ENCODE peak calls at places on chromosomes 7 and 10, in eight cellular contexts. S is SIG-M5; O is left colon; L is stimulated activated naive CD8-positive, alpha-beta T cell treated with anti-CD3 and anti-CD28 coated beads, Interleukin-15, amount 100 ng/mL, for 72 hours; P is prostate gland; N is astrocyte of the hippocampus; Q is activated T-helper 1 cell treated with anti-CD3 and anti-CD28 coated beads, Interleukin-12 subunit alpha, Interleukin-12 subunit beta, Interleukin-2, Interleukin-4 antibody, amounts not matched to agents 30 ng/mL and 10 ng/mL and 1 ng/mL, durations not matched to agents 14 hours and 24 hours and 36 hours; A is dermis microvascular lymphatic vessel endothelial cell. M is an unnamed sample.

GRCh38 chr10:80156216-80156615 is 23.7 kb downstream of the PLAC9 start:
- DNase-seq in S (no peak), O (no peak), L (no peak), P (no peak), N (no peak), Q (no peak), A (no peak), M (no peak)

GRCh38 chr7:148456351-148456750 is 134.2 kb upstream of the C7orf33 start:
- DNase-seq in S (no peak), O (no peak), L (no peak), P (no peak), N (no peak), Q (no peak), A (no peak), M (no peak)

GRCh38 chr10:23417254-23417653 is 21.6 kb upstream of the OTUD1 start:
- DNase-seq in S (no peak), O (no peak), L (no peak), P (no peak), N (no peak), Q (no peak), A (no peak), M (no peak)

GRCh38 chr10:2130906-2131305 is 393.6 kb upstream of the ADARB2 start:
- DNase-seq in S (no peak), O (no peak), L (no peak), P (no peak), N (no peak), Q (no peak), A (no peak), M (no peak)

GRCh38 chr7:37592366-37592765 is 91.2 kb upstream of the GPR141 start:
- DNase-seq in S (no peak), O (no peak), L (no peak), P (no peak), N (no peak), Q (no peak), A (no peak), M (no peak)

GRCh38 chr10:86651631-86652331 is 2.6 kb upstream of the OPN4 start:
- DNase-seq in S (no peak), O (no peak), L (no peak), P (no peak), N (no peak), Q (no peak), A (no peak), M (peak)

GRCh38 chr10:48287417-48288391 is 13.2 kb upstream of the FRMPD2 start:
- DNase-seq in S (no peak), O (peak), L (no peak), P (peak), N (peak), Q (no peak), A (no peak), M (no peak)

GRCh38 chr7:140732436-140732835 is 35.9 kb downstream of the NDUFB2 start:
- DNase-seq in S (no peak), O (no peak), L (no peak), P (no peak), N (no peak), Q (no peak), A (no peak), M (no peak)

GRCh38 chr7:66150471-66150870 is 35.8 kb downstream of the CRCP start:
- DNase-seq in S (no peak), O (peak), L (no peak), P (no peak), N (peak), Q (no peak), A (peak), M (no peak)